ENCODE peak calls at places on chromosome 5, in four cellular contexts. Q, Z, H and X are unnamed samples.

GRCh38 chr5:68646142-68646541 is 430.6 kb downstream of the PIK3R1 start:
- DNase-seq in Q (no peak), Z (no peak), H (no peak), X (no peak)

GRCh38 chr5:179408646-179409045 is 63.4 kb upstream of the ADAMTS2 start:
- DNase-seq in Z (no peak), Q (no peak), H (no peak), X (no peak)

GRCh38 chr5:59380350-59380951 is 513.1 kb downstream of the PDE4D start:
- DNase-seq in Q (no peak), Z (no peak), H (peak; percentile 39), X (peak; percentile 50)

GRCh38 chr5:83488821-83489220 is 17.3 kb downstream of the VCAN start:
- DNase-seq in Z (no peak), Q (no peak), H (no peak), X (no peak)

GRCh38 chr5:150485770-150486401 is 22.0 kb upstream of the NDST1 start:
- DNase-seq in Z (peak; percentile 55), Q (no peak), H (peak; percentile 59), X (peak; percentile 82)

GRCh38 chr5:33400675-33401074 is 40.1 kb upstream of the TARS1 start:
- DNase-seq in Q (no peak), Z (no peak), H (no peak), X (no peak)

GRCh38 chr5:149162401-149163084 is 21.2 kb downstream of the ABLIM3 start:
- DNase-seq in H (no peak), Z (no peak), Q (no peak), X (no peak)

GRCh38 chr5:43773032-43773830 is 170.3 kb downstream of the NNT start:
- DNase-seq in Z (no peak), Q (no peak), H (no peak), X (peak; percentile 12)

GRCh38 chr5:95530441-95530840 is 24.3 kb downstream of the SKIC3 start:
- DNase-seq in Z (no peak), Q (no peak), H (no peak), X (no peak)

GRCh38 chr5:72445969-72446368 is 61.2 kb downstream of the ZNF366 start:
- DNase-seq in Q (no peak), H (no peak), Z (no peak), X (no peak)

GRCh38 chr5:37043693-37044092 is 167.1 kb downstream of the NIPBL start:
- DNase-seq in Q (no peak), H (no peak), Z (no peak), X (no peak)

GRCh38 chr5:135225856-135226560 is 173.0 kb downstream of the MACROH2A1 start:
- DNase-seq in Z (no peak), H (no peak), Q (no peak), X (no peak)

GRCh38 chr5:38554860-38555259 is 1.6 kb downstream of the LIFR start:
- DNase-seq in H (no peak), Q (no peak), Z (no peak), X (no peak)
- H3K4me3 ChIP-seq in H (no peak overlapping the region), Q (peak overlapping the region; percentile 83), Z (no peak overlapping the region), X (no peak overlapping the region)

DNA sequence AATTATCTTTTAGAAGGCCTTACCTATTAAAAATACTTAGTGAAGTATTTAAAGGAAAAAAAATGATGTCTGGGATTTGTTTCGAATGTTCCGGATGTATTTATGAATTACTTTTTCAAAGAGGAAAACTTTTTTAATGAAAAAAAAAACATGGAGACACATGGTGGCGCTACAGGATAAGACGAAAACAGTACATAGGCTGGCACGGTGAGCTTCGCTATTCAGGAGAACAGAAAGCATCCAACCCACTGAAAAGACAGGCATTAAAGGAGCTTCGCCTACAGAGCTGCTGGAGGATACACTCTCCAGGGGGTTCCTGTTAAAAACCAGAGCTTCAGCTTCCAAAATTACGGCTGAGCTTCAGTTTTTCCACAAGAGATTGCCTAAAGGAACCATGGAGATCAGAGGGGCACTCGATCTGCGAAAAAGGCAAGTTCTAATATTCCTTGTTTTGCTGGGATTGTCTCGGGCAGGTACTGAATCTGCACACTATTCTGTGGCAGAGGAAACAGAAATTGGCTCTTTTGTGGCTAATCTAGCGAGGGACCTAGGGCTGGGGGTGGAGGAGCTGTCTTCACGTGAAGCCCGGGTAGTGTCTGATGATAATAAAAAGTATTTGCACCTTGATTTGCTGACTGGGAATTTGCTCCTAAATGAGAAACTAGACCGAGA is at the start of gene PCDHB14:
- DNase-seq in H (no peak), Z (peak; percentile 15), Q (no peak), X (no peak)
- H3K9me3 ChIP-seq in H (peaks cover 24% of the 10 kb centered on the region), Z (peaks cover 2% of the 10 kb centered on the region), Q (peaks cover 98% of the 10 kb centered on the region), X (peaks cover 5% of the 10 kb centered on the region)

DNA sequence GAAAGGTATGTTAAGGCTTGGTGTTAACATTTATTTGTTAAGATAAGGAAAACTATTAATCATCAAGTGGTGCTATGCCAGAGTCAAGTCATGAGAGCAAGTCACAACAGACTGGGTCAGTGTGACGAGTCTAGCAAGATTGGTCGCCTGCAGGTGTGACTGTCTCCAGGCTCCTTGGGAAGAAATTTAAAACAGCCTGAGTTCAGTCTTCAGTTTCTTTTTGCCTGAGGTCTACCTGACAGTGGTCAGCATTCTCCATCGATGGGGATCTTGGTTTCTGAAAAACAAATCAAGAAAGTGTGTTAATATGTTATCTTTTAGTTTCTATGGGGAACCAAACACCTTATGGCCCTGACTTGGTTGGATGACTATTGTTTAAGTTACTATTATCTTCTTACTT is 56.3 kb downstream of the CETN3 start:
- DNase-seq in Q (no peak), Z (no peak), H (no peak), X (no peak)
- H3K4me3 ChIP-seq in Q (no peak overlapping the region), Z (no peak overlapping the region), H (no peak overlapping the region), X (no peak overlapping the region)

GRCh38 chr5:2378108-2378507 is 373.4 kb downstream of the IRX2 start:
- DNase-seq in Q (no peak), H (no peak), Z (no peak), X (no peak)

GRCh38 chr5:2376486-2376885 is 375.0 kb downstream of the IRX2 start:
- DNase-seq in H (no peak), Z (no peak), Q (no peak), X (no peak)

GRCh38 chr5:2381070-2381469 is 370.4 kb downstream of the IRX2 start:
- DNase-seq in Q (no peak), Z (no peak), H (no peak), X (no peak)

GRCh38 chr5:2381861-2382260 is 369.6 kb downstream of the IRX2 start:
- DNase-seq in Z (no peak), Q (no peak), H (no peak), X (no peak)

DNA sequence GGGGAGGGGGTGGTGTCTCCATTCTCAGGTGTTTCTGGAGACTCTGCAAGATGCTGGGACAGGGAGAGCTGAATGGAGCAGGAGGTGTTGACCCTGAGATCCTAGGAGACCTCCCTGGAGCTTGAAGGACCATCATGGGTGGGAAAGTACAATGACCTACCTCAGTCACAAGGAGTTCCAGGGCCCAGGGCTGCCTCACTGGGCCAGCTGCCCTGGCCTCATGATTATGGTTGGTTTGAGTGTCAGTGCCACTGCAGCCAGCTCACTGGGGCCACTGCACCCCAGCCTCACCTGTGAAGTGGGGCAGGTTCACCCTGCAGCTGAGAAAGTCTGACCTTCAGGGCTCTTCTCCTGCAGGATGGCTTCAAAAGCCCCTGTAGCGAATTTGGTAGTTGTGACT is 372.5 kb downstream of the IRX2 start:
- DNase-seq in Q (no peak), H (no peak), Z (no peak), X (no peak)
- H3K9me3 ChIP-seq in Q (no peaks in the 10 kb centered on the region), H (peaks cover 2% of the 10 kb centered on the region), Z (no peaks in the 10 kb centered on the region), X (no peaks in the 10 kb centered on the region)